ENCODE peak calls at places on chromosomes 2 and 18, in nine cellular contexts. One of them, this sample, is unnamed.

GRCh38 chr2:107412209-107412904 is 414.3 kb upstream of the RGPD4 start:
- DNase-seq in A549: no peak
- DNase-seq in lower leg skin: no peak
- DNase-seq in WTC11: no peak
- DNase-seq in cardiac muscle cell: no peak
- DNase-seq in HFFc6: no peak
- DNase-seq in right atrium auricular region: no peak
- DNase-seq in thoracic aorta: no peak
- DNase-seq in AG04450: no peak
- DNase-seq in this sample: no peak

GRCh38 chr2:152523091-152523490 is 188.1 kb downstream of the FMNL2 start:
- DNase-seq in A549: no peak
- DNase-seq in lower leg skin: no peak
- DNase-seq in WTC11: no peak
- DNase-seq in cardiac muscle cell: no peak
- DNase-seq in HFFc6: peak
- DNase-seq in right atrium auricular region: no peak
- DNase-seq in thoracic aorta: no peak
- DNase-seq in AG04450: no peak
- DNase-seq in this sample: no peak

GRCh38 chr2:14881663-14882327 is 249.3 kb downstream of the LRATD1 start:
- DNase-seq in A549: no peak
- DNase-seq in lower leg skin: no peak
- DNase-seq in WTC11: no peak
- DNase-seq in cardiac muscle cell: no peak
- DNase-seq in HFFc6: no peak
- DNase-seq in right atrium auricular region: no peak
- DNase-seq in thoracic aorta: no peak
- DNase-seq in AG04450: no peak
- DNase-seq in this sample: no peak

GRCh38 chr2:14420851-14421250 is 211.7 kb upstream of the LRATD1 start:
- DNase-seq in A549: no peak
- DNase-seq in lower leg skin: no peak
- DNase-seq in WTC11: no peak
- DNase-seq in cardiac muscle cell: no peak
- DNase-seq in HFFc6: peak
- DNase-seq in right atrium auricular region: no peak
- DNase-seq in thoracic aorta: no peak
- DNase-seq in AG04450: no peak
- DNase-seq in this sample: no peak

GRCh38 chr2:163571423-163572102 is 164.2 kb downstream of the FIGN start:
- DNase-seq in A549: no peak
- DNase-seq in lower leg skin: no peak
- DNase-seq in WTC11: no peak
- DNase-seq in cardiac muscle cell: no peak
- DNase-seq in HFFc6: no peak
- DNase-seq in right atrium auricular region: no peak
- DNase-seq in thoracic aorta: no peak
- DNase-seq in AG04450: no peak
- DNase-seq in this sample: no peak

GRCh38 chr2:149692837-149693518 is 105.4 kb upstream of the MMADHC start:
- DNase-seq in A549: no peak
- DNase-seq in lower leg skin: no peak
- DNase-seq in WTC11: no peak
- DNase-seq in cardiac muscle cell: no peak
- DNase-seq in HFFc6: peak
- DNase-seq in right atrium auricular region: no peak
- DNase-seq in thoracic aorta: no peak
- DNase-seq in AG04450: no peak
- DNase-seq in this sample: no peak

GRCh38 chr2:206438196-206438727 is 5.1 kb upstream of the ADAM23 start:
- DNase-seq in A549: no peak
- DNase-seq in lower leg skin: no peak
- DNase-seq in WTC11: no peak
- DNase-seq in cardiac muscle cell: no peak
- DNase-seq in HFFc6: no peak
- DNase-seq in right atrium auricular region: no peak
- DNase-seq in thoracic aorta: no peak
- DNase-seq in AG04450: no peak
- DNase-seq in this sample: no peak

GRCh38 chr2:26678026-26678425 is 14.5 kb upstream of the KCNK3 start:
- DNase-seq in A549: no peak
- DNase-seq in lower leg skin: no peak
- DNase-seq in WTC11: no peak
- DNase-seq in cardiac muscle cell: no peak
- DNase-seq in HFFc6: no peak
- DNase-seq in right atrium auricular region: no peak
- DNase-seq in thoracic aorta: no peak
- DNase-seq in AG04450: no peak
- DNase-seq in this sample: no peak

GRCh38 chr2:144460981-144461766 is 58.7 kb downstream of the ZEB2 start:
- DNase-seq in A549: no peak
- DNase-seq in lower leg skin: no peak
- DNase-seq in WTC11: no peak
- DNase-seq in cardiac muscle cell: no peak
- DNase-seq in HFFc6: peak
- DNase-seq in right atrium auricular region: peak
- DNase-seq in thoracic aorta: no peak
- DNase-seq in AG04450: peak
- DNase-seq in this sample: no peak

GRCh38 chr18:31044926-31045325 is 2.4 kb upstream of the DSC3 start:
- DNase-seq in A549: no peak
- DNase-seq in lower leg skin: no peak
- DNase-seq in WTC11: no peak
- DNase-seq in cardiac muscle cell: no peak
- DNase-seq in HFFc6: no peak
- DNase-seq in right atrium auricular region: no peak
- DNase-seq in thoracic aorta: no peak
- DNase-seq in AG04450: no peak
- DNase-seq in this sample: no peak

GRCh38 chr2:240622631-240623235 is 2.5 kb upstream of the GPR35 start:
- DNase-seq in A549: no peak
- DNase-seq in lower leg skin: peak
- DNase-seq in WTC11: peak
- DNase-seq in cardiac muscle cell: no peak
- DNase-seq in HFFc6: no peak
- DNase-seq in right atrium auricular region: no peak
- DNase-seq in thoracic aorta: no peak
- DNase-seq in AG04450: no peak
- DNase-seq in this sample: no peak

GRCh38 chr2:8929128-8929527 is 74.4 kb downstream of the MBOAT2 start:
- DNase-seq in A549: no peak
- DNase-seq in lower leg skin: no peak
- DNase-seq in WTC11: no peak
- DNase-seq in cardiac muscle cell: no peak
- DNase-seq in HFFc6: no peak
- DNase-seq in right atrium auricular region: no peak
- DNase-seq in thoracic aorta: no peak
- DNase-seq in AG04450: no peak
- DNase-seq in this sample: no peak

GRCh38 chr18:67618061-67618460 is 101.5 kb upstream of the DSEL start:
- DNase-seq in A549: no peak
- DNase-seq in lower leg skin: no peak
- DNase-seq in WTC11: no peak
- DNase-seq in cardiac muscle cell: no peak
- DNase-seq in HFFc6: no peak
- DNase-seq in right atrium auricular region: no peak
- DNase-seq in thoracic aorta: no peak
- DNase-seq in AG04450: no peak
- DNase-seq in this sample: no peak

GRCh38 chr2:120415728-120416509 is 70.0 kb downstream of the INHBB start:
- DNase-seq in A549: no peak
- DNase-seq in lower leg skin: no peak
- DNase-seq in WTC11: no peak
- DNase-seq in cardiac muscle cell: no peak
- DNase-seq in HFFc6: no peak
- DNase-seq in right atrium auricular region: no peak
- DNase-seq in thoracic aorta: no peak
- DNase-seq in AG04450: no peak
- DNase-seq in this sample: no peak

GRCh38 chr18:27062802-27063201 is 122.3 kb downstream of the CHST9 start:
- DNase-seq in A549: no peak
- DNase-seq in lower leg skin: no peak
- DNase-seq in WTC11: no peak
- DNase-seq in cardiac muscle cell: no peak
- DNase-seq in HFFc6: no peak
- DNase-seq in right atrium auricular region: no peak
- DNase-seq in thoracic aorta: no peak
- DNase-seq in AG04450: no peak
- DNase-seq in this sample: no peak

DNA sequence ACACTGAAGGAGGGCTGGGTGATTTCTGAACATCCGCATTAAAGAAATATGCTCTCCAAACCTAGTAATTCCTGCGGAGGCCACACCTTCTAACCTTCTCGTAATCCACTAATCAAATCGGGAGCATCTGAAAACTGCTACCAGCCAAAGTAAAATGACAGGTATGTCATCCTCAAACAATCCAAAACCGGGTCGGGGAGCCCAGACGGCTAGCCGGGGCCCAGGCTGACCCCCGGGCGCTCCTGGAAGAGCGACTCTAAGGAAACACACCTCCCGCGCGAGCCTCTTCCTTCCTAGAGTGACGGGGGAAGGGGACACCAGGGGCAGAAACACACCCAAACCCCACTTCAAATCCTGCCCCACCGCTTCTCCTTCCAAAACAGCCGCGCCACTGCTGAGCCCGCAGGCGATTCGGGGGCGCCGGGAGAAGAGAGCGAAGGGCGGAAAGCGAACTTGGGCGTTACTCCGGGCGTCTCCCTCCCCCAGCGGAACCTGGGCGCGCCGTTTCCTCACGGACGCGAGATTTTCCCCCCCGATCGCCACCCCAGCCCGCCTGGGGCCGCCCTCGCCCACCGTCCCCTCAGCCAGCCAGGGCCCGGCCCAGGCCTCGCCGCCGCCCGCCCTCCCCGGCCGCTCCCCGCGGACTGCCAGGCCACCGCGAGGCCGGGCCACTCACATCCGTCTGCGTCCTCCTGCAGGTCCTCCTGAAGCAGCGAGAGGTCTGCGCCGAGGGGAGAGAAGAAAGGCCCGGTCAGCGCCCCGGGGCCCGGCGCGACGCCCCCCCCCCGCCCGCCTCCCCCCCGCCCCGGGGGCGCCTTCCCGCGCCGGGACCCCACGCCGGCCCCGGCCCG is 584 bp downstream of the PPP4R1 start:
- DNase-seq in A549: no peak
- DNase-seq in lower leg skin: peak
- DNase-seq in WTC11: peak
- DNase-seq in cardiac muscle cell: peak
- DNase-seq in HFFc6: peak
- DNase-seq in right atrium auricular region: peak
- DNase-seq in thoracic aorta: no peak
- DNase-seq in AG04450: no peak
- DNase-seq in this sample: no peak
- TF ChIP-seq CTCF in A549: no peak
- TF ChIP-seq CTCF in lower leg skin: no peak
- TF ChIP-seq CTCF in WTC11: no peak
- TF ChIP-seq CTCF in cardiac muscle cell: no peak
- TF ChIP-seq CTCF in HFFc6: peak
- TF ChIP-seq CTCF in right atrium auricular region: no peak
- TF ChIP-seq CTCF in thoracic aorta: no peak
- TF ChIP-seq CTCF in AG04450: no peak
- TF ChIP-seq CTCF in this sample: no peak

DNA sequence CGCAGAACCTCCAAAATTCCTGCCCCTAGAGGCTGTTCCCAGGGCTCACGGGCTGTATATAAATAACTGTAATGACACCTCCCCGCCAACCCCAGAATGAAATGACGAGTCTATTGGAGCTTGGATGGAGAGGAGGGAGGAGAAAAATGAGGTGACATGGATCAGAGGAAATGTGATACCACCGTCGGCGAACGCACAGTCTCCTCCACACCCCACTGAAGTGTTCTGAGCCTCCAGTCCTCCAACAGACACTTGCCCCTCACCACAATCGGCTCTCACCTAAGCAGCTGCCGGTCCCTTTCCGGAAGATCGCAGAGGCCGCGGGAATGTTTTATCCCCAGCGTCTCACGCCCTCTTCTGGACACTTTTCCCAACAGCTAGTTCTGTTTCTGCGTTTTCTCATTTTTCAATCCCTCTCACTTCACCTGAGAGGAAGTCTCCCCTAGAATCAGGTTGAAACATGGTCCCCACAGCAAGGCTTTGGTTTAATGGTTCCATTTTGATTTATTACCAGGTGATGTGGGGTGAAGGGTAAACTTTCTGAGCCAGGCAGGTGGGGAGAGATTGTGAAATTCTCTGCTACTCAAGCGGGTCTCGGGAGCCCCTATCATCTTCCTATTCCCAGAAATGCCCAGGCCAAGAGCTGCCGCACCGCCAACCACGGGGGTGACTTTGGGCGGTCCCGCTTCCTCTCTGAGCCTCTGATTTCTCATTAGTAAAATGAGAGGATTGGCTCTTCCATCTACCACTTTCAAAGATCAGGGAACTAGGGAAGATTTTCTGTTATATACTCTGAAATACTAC is 9.1 kb upstream of the MYO5B start:
- DNase-seq in A549: peak
- DNase-seq in lower leg skin: no peak
- DNase-seq in WTC11: peak
- DNase-seq in cardiac muscle cell: peak
- DNase-seq in HFFc6: no peak
- DNase-seq in right atrium auricular region: no peak
- DNase-seq in thoracic aorta: no peak
- DNase-seq in AG04450: no peak
- DNase-seq in this sample: no peak
- TF ChIP-seq CTCF in A549: peak
- TF ChIP-seq CTCF in lower leg skin: no peak
- TF ChIP-seq CTCF in WTC11: peak
- TF ChIP-seq CTCF in cardiac muscle cell: peak
- TF ChIP-seq CTCF in HFFc6: peak
- TF ChIP-seq CTCF in right atrium auricular region: peak
- TF ChIP-seq CTCF in thoracic aorta: peak
- TF ChIP-seq CTCF in AG04450: peak
- TF ChIP-seq CTCF in this sample: peak

GRCh38 chr2:234788841-234789240 is 163.0 kb upstream of the SH3BP4 start:
- DNase-seq in A549: no peak
- DNase-seq in lower leg skin: no peak
- DNase-seq in WTC11: no peak
- DNase-seq in cardiac muscle cell: no peak
- DNase-seq in HFFc6: no peak
- DNase-seq in right atrium auricular region: no peak
- DNase-seq in thoracic aorta: no peak
- DNase-seq in AG04450: no peak
- DNase-seq in this sample: no peak
- TF ChIP-seq CTCF in A549: no peak
- TF ChIP-seq CTCF in lower leg skin: no peak
- TF ChIP-seq CTCF in WTC11: no peak
- TF ChIP-seq CTCF in cardiac muscle cell: no peak
- TF ChIP-seq CTCF in HFFc6: no peak
- TF ChIP-seq CTCF in right atrium auricular region: no peak
- TF ChIP-seq CTCF in thoracic aorta: no peak
- TF ChIP-seq CTCF in AG04450: no peak
- TF ChIP-seq CTCF in this sample: no peak

DNA sequence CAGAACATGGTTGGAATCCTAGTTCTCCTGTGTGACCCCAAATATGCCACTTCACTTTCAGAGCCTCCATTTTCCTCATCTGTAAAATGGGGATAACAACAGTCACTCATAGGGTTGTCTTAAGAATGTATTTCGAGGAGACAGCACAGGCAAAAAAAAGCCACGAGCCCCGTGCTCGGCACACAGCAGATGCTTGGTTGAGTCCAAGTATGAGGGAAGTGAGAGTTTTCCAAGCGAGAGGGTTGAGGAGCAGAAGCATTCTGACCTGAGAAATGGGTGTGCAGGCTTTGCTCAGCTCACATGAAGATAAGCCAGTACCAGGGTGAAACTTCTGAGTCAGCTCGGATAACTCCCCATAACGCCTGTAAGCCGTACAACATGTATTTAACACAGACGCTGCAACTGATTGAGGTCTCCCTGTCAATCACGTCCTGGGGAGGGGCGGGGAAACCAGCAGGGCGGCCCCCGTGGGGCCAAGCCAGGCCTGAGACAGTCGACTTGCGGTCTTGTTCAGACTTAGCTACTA is 23.0 kb upstream of the ODC1 start:
- DNase-seq in A549: no peak
- DNase-seq in lower leg skin: no peak
- DNase-seq in WTC11: no peak
- DNase-seq in cardiac muscle cell: no peak
- DNase-seq in HFFc6: no peak
- DNase-seq in right atrium auricular region: no peak
- DNase-seq in thoracic aorta: no peak
- DNase-seq in AG04450: no peak
- DNase-seq in this sample: no peak
- TF ChIP-seq CTCF in A549: no peak
- TF ChIP-seq CTCF in lower leg skin: no peak
- TF ChIP-seq CTCF in WTC11: no peak
- TF ChIP-seq CTCF in cardiac muscle cell: no peak
- TF ChIP-seq CTCF in HFFc6: no peak
- TF ChIP-seq CTCF in right atrium auricular region: no peak
- TF ChIP-seq CTCF in thoracic aorta: no peak
- TF ChIP-seq CTCF in AG04450: no peak
- TF ChIP-seq CTCF in this sample: no peak